ENCODE peak calls at places on chromosomes 11 and 22, in seven cellular contexts. Y is MM.1S, W is IMR-90, R is Calu3, P is tibial artery, Q is GM13977, I is tibial nerve. E is an unnamed sample.
A peak's percentile ranks its signal among the peaks of the same experiment; 100 is the strongest.

GRCh38 chr11:84947970-84948600 is 679.1 kb downstream of the DLG2 start:
- DNase-seq in Y (no peak), W (peak; percentile 7), R (no peak), P (no peak), Q (no peak), I (no peak), E (no peak)

GRCh38 chr11:46348986-46349401 is 1.7 kb downstream of the DGKZ start:
- DNase-seq in Y (peak; percentile 30), W (no peak), R (no peak), P (no peak), Q (no peak), I (no peak), E (no peak)

GRCh38 chr11:117218133-117218915 is 13.5 kb downstream of the PCSK7 start:
- DNase-seq in Y (no peak), W (peak; percentile 57), R (no peak), P (peak; percentile 91), Q (no peak), I (no peak), E (no peak)

GRCh38 chr22:49880281-49880680 is 26.6 kb downstream of the ZBED4 start:
- DNase-seq in Y (no peak), W (no peak), R (no peak), P (no peak), Q (peak; percentile 71), I (no peak), E (no peak)

GRCh38 chr11:122434786-122435185 is 220.7 kb upstream of the UBASH3B start:
- DNase-seq in Y (no peak), W (no peak), R (no peak), P (no peak), Q (no peak), I (no peak), E (no peak)

GRCh38 chr11:56705784-56706396 is 7.0 kb downstream of the OR9G1 start:
- DNase-seq in Y (no peak), W (no peak), R (no peak), P (no peak), Q (no peak), I (no peak), E (no peak)

GRCh38 chr22:17205432-17205831 is 13.8 kb downstream of the ADA2 start:
- DNase-seq in Y (peak; percentile 41), W (no peak), R (no peak), P (no peak), Q (no peak), I (no peak), E (no peak)

GRCh38 chr11:122791836-122792235 is 46.5 kb upstream of the CRTAM start:
- DNase-seq in Y (no peak), W (peak; percentile 78), R (no peak), P (peak; percentile 73), Q (no peak), I (no peak), E (no peak)

GRCh38 chr11:105000797-105001196 is 22.2 kb downstream of the CASP5 start:
- DNase-seq in Y (peak; percentile 61), W (no peak), R (no peak), P (no peak), Q (peak; percentile 8), I (no peak), E (no peak)

GRCh38 chr22:24883426-24883825 is 63.1 kb downstream of the LHFPL7 start:
- DNase-seq in Y (no peak), W (no peak), R (no peak), P (no peak), Q (no peak), I (no peak), E (no peak)

GRCh38 chr11:18310800-18311340 is 11.1 kb downstream of the HPS5 start:
- DNase-seq in Y (no peak), W (no peak), R (peak; percentile 26), P (no peak), Q (peak; percentile 23), I (no peak), E (no peak)

DNA sequence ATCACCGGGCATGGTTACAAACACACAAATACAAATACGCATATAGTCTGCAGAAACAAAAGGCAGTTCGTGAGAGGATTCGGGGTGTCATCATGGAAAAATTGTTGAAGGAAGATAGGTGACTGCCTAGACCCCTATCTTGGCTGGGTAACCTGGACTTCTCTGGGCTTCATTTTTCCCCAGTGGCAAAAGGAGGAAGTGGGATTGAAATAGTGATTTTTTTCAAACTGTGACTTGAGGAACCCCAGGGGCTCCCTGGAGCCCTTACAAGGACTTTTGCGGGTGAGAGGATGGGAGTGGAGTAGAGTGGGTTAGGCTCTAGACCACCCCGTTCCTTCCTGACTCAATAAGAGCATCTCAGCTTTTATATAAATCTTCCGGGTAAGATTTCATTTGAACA is 1.0 kb upstream of the ELF5 start:
- DNase-seq in Y (no peak), W (no peak), R (no peak), P (no peak), Q (no peak), I (no peak), E (no peak)
- TF ChIP-seq CTCF in Y (no peak), W (no peak), R (no peak), P (no peak), Q (no peak), I (no peak), E (peak; percentile 48)

GRCh38 chr11:41175304-41175972 is 284.0 kb downstream of the LRRC4C start:
- DNase-seq in Y (no peak), W (no peak), R (no peak), P (no peak), Q (no peak), I (no peak), E (no peak)
- TF ChIP-seq CTCF in Y (no peak), W (no peak), R (no peak), P (no peak), Q (no peak), I (no peak), E (no peak)

DNA sequence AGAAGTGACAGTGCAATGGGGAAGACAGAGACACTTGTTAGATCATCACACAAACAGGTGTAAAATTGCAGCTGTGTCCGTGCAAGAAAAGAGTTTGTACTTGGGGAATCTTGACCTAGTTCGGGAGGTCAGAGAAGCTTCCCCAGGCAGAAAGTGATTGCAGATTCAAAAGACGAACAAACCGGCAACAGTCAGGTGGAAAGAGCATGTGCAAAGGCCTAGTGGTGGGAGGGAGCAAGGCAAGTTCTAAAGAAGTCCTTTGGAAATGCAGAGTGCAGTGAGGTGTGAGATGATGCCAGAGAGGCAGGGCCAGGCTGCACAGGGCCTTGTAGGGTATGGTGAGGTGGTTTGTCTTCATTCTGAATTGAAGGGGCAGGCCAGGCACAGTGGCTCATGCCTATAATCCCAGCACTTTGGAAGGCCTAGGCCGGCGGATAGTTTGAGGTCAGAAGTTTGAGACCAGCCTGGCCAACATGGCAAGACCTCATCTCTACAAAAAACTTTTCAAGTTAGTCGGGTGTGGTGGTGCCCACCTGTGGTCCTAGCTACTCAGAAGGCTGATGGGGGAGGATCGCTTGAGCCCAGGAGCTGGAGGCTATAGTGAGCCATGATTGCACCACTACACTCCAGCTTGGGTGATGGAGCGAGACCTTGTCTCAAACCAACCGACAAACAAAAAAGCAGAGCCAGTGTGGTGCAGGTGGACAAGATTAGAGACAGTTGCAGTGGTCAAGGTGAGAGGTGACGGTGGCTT is 1.9 kb upstream of the ESS2 start:
- DNase-seq in Y (no peak), W (no peak), R (no peak), P (no peak), Q (no peak), I (no peak), E (no peak)
- TF ChIP-seq CTCF in Y (peak; percentile 5), W (no peak), R (no peak), P (no peak), Q (no peak), I (no peak), E (no peak)

DNA sequence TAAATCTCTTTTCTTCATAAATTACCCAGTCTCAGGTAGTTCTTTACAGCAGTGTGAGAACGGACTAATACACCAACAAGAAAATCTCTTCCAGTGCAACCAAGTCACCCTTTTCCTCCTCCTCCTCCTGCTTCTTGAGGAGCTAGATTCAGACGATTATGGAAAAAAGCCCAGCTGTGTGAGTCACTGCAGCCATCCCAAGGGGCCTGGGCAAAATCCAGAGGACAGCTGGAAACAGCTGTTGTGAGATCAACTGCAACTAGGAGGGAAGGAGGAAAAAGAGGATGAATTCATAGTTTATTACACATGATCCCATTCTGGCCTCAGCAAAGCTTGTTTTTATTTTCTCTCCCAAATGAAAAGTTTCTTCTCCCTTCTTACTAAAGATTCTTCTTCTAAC is 32.9 kb downstream of the RBFOX2 start:
- DNase-seq in Y (no peak), W (peak; percentile 99), R (no peak), P (peak; percentile 93), Q (no peak), I (peak; percentile 75), E (no peak)
- TF ChIP-seq CTCF in Y (no peak), W (no peak), R (no peak), P (no peak), Q (no peak), I (no peak), E (no peak)

DNA sequence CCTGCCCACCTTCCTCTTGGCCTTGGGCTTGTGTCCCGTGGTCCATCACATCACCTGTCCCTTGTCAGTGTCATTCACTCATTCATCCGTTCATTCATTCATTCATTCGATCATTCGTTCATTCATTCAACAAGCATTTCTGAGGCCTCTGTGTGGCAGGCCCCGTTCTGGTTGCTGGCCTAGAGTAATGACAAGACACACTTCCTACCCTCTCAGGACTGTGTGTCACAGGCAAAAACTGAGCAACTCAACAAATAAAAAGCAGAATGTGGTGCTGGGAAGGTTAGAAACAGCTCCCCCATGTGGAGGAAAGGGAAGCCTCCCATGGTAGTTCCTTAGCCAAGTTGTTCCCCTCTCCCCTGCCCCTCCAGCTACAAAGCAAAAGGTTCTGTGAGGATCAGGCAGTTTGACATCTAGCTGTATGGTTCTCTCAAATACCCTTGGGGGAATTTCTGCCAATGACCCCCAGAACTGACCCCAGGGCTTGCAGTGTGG is 1.6 kb upstream of the OMP start:
- DNase-seq in Y (peak; percentile 17), W (peak; percentile 30), R (peak; percentile 29), P (no peak), Q (peak; percentile 72), I (no peak), E (no peak)
- TF ChIP-seq CTCF in Y (peak; percentile 60), W (peak; percentile 55), R (peak; percentile 37), P (no peak), Q (peak; percentile 43), I (peak; percentile 20), E (peak; percentile 65)

GRCh38 chr11:65432686-65433582 is 10.3 kb downstream of the NEAT1 start:
- DNase-seq in Y (peak; percentile 37), W (peak; percentile 54), R (no peak), P (no peak), Q (no peak), I (no peak), E (no peak)
- TF ChIP-seq CTCF in Y (peak; percentile 37), W (peak; percentile 17), R (no peak), P (peak; percentile 13), Q (peak; percentile 45), I (peak; percentile 24), E (peak; percentile 56)

DNA sequence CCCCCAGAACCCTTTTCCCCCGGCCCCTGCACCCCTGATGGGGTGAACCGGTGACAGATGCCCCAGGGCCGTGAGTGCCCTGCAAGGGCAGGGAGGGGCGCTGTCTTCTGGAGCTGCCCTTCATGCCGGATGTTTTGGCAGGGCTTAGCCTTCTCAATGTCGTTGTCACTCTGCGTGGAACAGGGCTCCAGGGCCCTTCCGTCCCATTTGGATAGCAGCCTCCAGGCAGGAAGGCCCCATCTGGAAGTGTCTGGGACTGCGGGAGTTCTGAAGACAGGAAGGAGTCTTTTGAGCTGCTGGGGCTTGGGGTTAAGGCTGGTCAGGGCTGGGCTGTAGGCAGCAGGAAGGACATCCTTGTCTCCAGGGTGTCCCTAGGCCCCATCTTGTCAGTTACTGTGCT is 4.6 kb downstream of the FRMD8 start:
- DNase-seq in Y (no peak), W (peak; percentile 37), R (no peak), P (no peak), Q (no peak), I (no peak), E (no peak)
- TF ChIP-seq CTCF in Y (no peak), W (peak; percentile 13), R (no peak), P (no peak), Q (no peak), I (no peak), E (no peak)